ENCODE peak calls at places on chromosomes 11 and 22, in four cellular contexts. A, Q, W and V are unnamed samples.

GRCh38 chr22:38461414-38462081 is 6.3 kb upstream of the KDELR3 start:
- DNase-seq in A (peak), Q (no peak), W (peak), V (peak)

GRCh38 chr11:73201249-73201648 is 16.8 kb upstream of the P2RY2 start:
- DNase-seq in A (no peak), Q (no peak), W (no peak), V (no peak)

GRCh38 chr11:67534070-67534679 is 10.9 kb upstream of the CABP2 start:
- DNase-seq in A (no peak), Q (no peak), W (no peak), V (no peak)

GRCh38 chr22:45576730-45577464 is 74.2 kb downstream of the FBLN1 start:
- DNase-seq in A (no peak), Q (no peak), W (no peak), V (no peak)

GRCh38 chr11:93166194-93166593 is 31.6 kb downstream of the SLC36A4 start:
- DNase-seq in A (no peak), Q (no peak), W (no peak), V (no peak)

GRCh38 chr22:31148516-31148915 is 8.2 kb upstream of the PLA2G3 start:
- DNase-seq in A (no peak), Q (no peak), W (peak), V (no peak)

GRCh38 chr22:48431014-48431413 is 1396.7 kb downstream of the BRD1 start:
- DNase-seq in A (no peak), Q (no peak), W (no peak), V (no peak)

GRCh38 chr11:86152006-86152862 is 83.3 kb upstream of the PICALM start:
- DNase-seq in A (no peak), Q (no peak), W (peak), V (no peak)

GRCh38 chr11:10876168-10876567 is 18.3 kb upstream of the ZBED5 start:
- DNase-seq in A (no peak), Q (no peak), W (no peak), V (no peak)

GRCh38 chr11:121534131-121535093 is 81.6 kb upstream of the SORL1-AS1 start:
- DNase-seq in A (no peak), Q (no peak), W (peak), V (no peak)

GRCh38 chr11:15519911-15520310 is 405.2 kb downstream of the INSC start:
- DNase-seq in A (no peak), Q (no peak), W (no peak), V (no peak)

GRCh38 chr11:130874396-130874795 is 41.9 kb downstream of the SNX19 start:
- DNase-seq in A (no peak), Q (no peak), W (no peak), V (no peak)

GRCh38 chr11:93330446-93330984 is at the start of gene DEUP1:
- DNase-seq in A (peak), Q (no peak), W (peak), V (peak)

GRCh38 chr22:20221421-20222340 is 46.4 kb downstream of the RTN4R start:
- DNase-seq in A (no peak), Q (no peak), W (no peak), V (no peak)

GRCh38 chr11:69918938-69919650 is 99.9 kb upstream of the FGF3 start:
- DNase-seq in A (peak), Q (peak), W (peak), V (no peak)

GRCh38 chr11:122192634-122193245 is 76.7 kb upstream of the BLID start:
- DNase-seq in A (no peak), Q (no peak), W (no peak), V (no peak)

GRCh38 chr22:24391836-24392217 is 35.6 kb upstream of the ADORA2A start:
- DNase-seq in A (no peak), Q (no peak), W (no peak), V (no peak)

GRCh38 chr11:65911682-65912568 is 6.9 kb downstream of the C11orf68 start:
- DNase-seq in A (peak), Q (no peak), W (no peak), V (no peak)

GRCh38 chr11:84990141-84990540 is 637.0 kb downstream of the DLG2 start:
- DNase-seq in A (no peak), Q (no peak), W (no peak), V (no peak)

GRCh38 chr11:93757924-93758865 is 16.7 kb downstream of the C11orf54 start:
- DNase-seq in A (no peak), Q (no peak), W (no peak), V (no peak)

GRCh38 chr22:36084717-36085116 is 56.1 kb upstream of the RBFOX2 start:
- DNase-seq in A (no peak), Q (no peak), W (no peak), V (no peak)

GRCh38 chr22:24134090-24134846 is 47.0 kb upstream of the SUSD2 start:
- DNase-seq in A (no peak), Q (peak), W (peak), V (no peak)

GRCh38 chr11:1116666-1117390 is 40.9 kb upstream of the MUC5AC start:
- DNase-seq in A (no peak), Q (no peak), W (no peak), V (no peak)